ENCODE peak calls at places on chromosomes 1 and 21, in four cellular contexts. Z is HepG2, J is K562, R is A549. T is an unnamed sample.

GRCh38 chr1:70382682-70383081 is 28.2 kb upstream of the ANKRD13C start:
- DNase-seq in Z (no peak), R (no peak), J (no peak), T (no peak)

GRCh38 chr1:11842154-11843041 is 5.2 kb downstream of the NPPA start:
- DNase-seq in J (peak; percentile 96), Z (peak; percentile 92), R (no peak), T (peak; percentile 34)

GRCh38 chr1:178189814-178190213 is 95.9 kb downstream of the RASAL2 start:
- DNase-seq in R (peak; percentile 16), J (peak; percentile 7), Z (peak; percentile 51), T (peak; percentile 11)

GRCh38 chr1:111726311-111726710 is 12.9 kb downstream of the INKA2 start:
- DNase-seq in R (no peak), J (peak; percentile 11), Z (no peak), T (no peak)

GRCh38 chr1:170664283-170664827 is 424 bp downstream of the PRRX1 start:
- DNase-seq in Z (no peak), R (peak; percentile 38), J (no peak), T (peak; percentile 32)

GRCh38 chr1:205715628-205716027 is 34.4 kb downstream of the NUCKS1 start:
- DNase-seq in J (no peak), R (no peak), Z (no peak), T (peak; percentile 18)

GRCh38 chr21:45543710-45544448 is 1.6 kb upstream of the SLC19A1 start:
- DNase-seq in J (no peak), R (no peak), Z (no peak), T (no peak)

GRCh38 chr1:107979088-107979487 is 14.1 kb upstream of the VAV3 start:
- DNase-seq in Z (no peak), J (no peak), R (no peak), T (no peak)

GRCh38 chr1:4615138-4615470 is 39.3 kb upstream of the AJAP1 start:
- DNase-seq in J (no peak), Z (no peak), R (no peak), T (no peak)

GRCh38 chr1:6307099-6307498 is 46.2 kb upstream of the GPR153 start:
- DNase-seq in Z (no peak), J (no peak), R (no peak), T (peak; percentile 22)

GRCh38 chr1:237258871-237259270 is 216.9 kb downstream of the RYR2 start:
- DNase-seq in J (no peak), R (no peak), Z (no peak), T (no peak)

GRCh38 chr1:77557053-77557452 is 125.4 kb downstream of the ZZZ3 start:
- DNase-seq in R (no peak), Z (no peak), J (no peak), T (peak; percentile 65)

GRCh38 chr1:206513312-206514111 is 6.2 kb downstream of the RASSF5 start:
- DNase-seq in Z (no peak), J (no peak), R (no peak), T (peak; percentile 87)

GRCh38 chr1:37676281-37677243 is 15.8 kb upstream of the CDCA8 start:
- DNase-seq in J (no peak), Z (no peak), R (no peak), T (no peak)

GRCh38 chr21:15289896-15290841 is 225.4 kb upstream of the NRIP1 start:
- DNase-seq in J (peak; percentile 52), R (no peak), Z (peak; percentile 22), T (no peak)

DNA sequence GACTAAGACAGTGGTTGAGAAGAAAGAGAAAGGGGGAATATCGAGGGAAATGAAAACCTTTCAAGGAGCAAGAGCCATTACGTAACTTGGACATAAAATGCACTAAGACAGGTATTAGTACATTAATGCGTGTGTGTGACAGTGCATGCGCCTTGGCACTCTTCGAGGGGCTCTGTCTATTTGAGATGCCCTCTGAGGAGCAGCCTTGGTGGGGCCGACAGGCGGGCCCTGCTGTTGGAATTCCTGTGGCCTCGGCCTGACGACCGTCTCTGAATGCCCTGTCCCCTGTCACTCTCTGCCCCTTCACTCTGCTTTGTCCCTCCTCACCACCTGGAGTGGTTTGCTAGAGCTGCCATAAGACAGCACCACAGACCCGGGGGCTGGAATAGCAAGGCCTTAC is 12.3 kb downstream of the HUNK start:
- DNase-seq in R (no peak), Z (no peak), J (no peak), T (no peak)
- TF ChIP-seq MAZ in R (no peak), Z (no peak), J (no peak), T (no peak)

GRCh38 chr1:153962088-153963029 is 978 bp downstream of the SLC39A1 start:
- DNase-seq in R (no peak), J (no peak), Z (peak; percentile 26), T (peak; percentile 60)
- TF ChIP-seq MAZ in R (no peak), J (peak; percentile 0), Z (no peak), T (peak; percentile 40)

GRCh38 chr1:167538657-167539056 is 14.9 kb downstream of the CREG1 start:
- DNase-seq in J (no peak), Z (no peak), R (peak; percentile 35), T (no peak)
- TF ChIP-seq MAZ in J (no peak), Z (no peak), R (no peak), T (no peak)

DNA sequence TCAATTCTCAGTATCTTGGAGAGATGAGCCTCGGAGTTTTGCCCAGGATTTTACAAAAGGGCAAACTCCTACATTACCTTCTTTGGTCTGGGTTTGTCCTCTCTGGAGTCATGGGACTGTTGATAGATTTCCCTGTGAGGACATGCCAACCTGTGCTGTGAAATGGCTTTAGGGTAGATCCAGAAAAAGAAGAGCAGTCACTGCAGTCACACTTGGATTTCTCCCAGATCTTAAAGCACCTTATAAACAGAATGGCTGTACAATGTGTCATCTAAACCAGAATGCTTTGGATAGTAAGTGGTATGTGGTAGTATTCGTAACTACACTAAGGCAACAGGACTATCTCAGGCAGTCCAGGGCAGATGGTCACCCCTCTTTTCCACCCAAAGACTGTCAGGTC is 1.9 kb upstream of the CSRP1 start:
- DNase-seq in J (no peak), R (no peak), Z (no peak), T (peak; percentile 81)
- TF ChIP-seq MAZ in J (no peak), R (no peak), Z (no peak), T (no peak)

DNA sequence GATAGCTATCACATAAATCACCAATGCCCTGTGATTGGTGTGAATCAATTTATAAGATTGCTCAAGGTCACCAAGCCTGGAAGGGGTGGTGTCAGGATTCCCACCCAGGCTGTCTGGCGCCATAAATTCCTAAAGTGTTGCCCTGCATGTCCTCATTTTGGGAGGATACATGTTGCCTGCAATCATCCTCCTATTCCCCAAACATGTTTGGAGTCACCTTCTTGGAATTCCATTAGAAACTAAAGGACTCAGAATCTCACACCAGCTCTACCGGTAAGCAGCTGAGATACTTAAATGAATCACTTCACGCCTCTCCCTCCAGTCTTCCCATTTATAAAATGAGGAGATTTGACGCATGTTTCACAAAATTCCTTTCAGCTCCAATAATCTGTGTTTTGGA is 54.1 kb upstream of the SLC45A1 start:
- DNase-seq in J (no peak), Z (no peak), R (no peak), T (no peak)
- TF ChIP-seq MAZ in J (no peak), Z (no peak), R (no peak), T (no peak)

GRCh38 chr1:234538062-234538731 is 59.2 kb upstream of the TARBP1 start:
- DNase-seq in R (no peak), J (no peak), Z (peak; percentile 71), T (no peak)
- TF ChIP-seq MAZ in R (no peak), J (no peak), Z (no peak), T (no peak)

DNA sequence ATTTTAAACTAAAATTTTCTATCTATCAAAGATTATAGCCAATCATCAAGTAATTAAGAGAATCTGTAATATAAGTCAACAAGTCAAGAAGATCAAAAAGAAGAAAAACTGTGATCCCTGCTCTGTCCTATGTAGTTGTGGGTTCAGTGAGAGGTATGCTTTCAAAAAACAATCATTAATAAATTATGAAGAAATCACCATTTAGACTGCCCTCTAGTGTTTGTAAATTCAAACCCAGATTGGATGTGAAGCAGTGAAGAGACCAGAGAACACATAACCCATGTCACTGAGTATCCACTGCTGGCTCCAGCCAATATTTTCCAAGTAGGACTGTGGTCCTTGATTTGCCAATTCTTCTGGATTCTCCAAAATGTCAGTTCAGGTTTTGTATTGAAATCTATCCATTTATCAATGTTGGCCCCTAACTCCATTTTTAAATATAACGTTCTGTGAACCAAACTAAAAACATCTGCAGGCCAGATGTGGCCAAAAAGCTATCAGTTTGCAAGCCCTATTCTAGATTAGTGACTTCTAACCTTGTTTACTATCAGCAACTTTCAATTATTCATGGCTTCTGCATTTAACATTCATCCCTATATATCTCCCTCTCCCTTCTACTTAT is 467.5 kb upstream of the CXADR start:
- DNase-seq in J (no peak), R (no peak), Z (no peak), T (peak; percentile 15)
- TF ChIP-seq MAZ in J (no peak), R (no peak), Z (no peak), T (no peak)

GRCh38 chr1:115430717-115431116 is 92.7 kb upstream of the NGF start:
- DNase-seq in R (peak; percentile 69), J (no peak), Z (peak; percentile 30), T (peak; percentile 96)
- TF ChIP-seq MAZ in R (no peak), J (no peak), Z (no peak), T (no peak)

T was measured in IMR-90.